ENCODE peak calls at places on chromosomes 4 and X, in six cellular contexts. One of them, this sample, is unnamed.

GRCh38 chr4:152780267-152780811 is 585 bp downstream of the ARFIP1 start:
- DNase-seq in H1: no peak
- DNase-seq in K562: peak
- DNase-seq in endothelial cell of umbilical vein: no peak
- DNase-seq in MM.1S: no peak
- DNase-seq in GM23248: peak
- DNase-seq in this sample: no peak

GRCh38 chr4:1984406-1985191 is 24.2 kb downstream of the NELFA start:
- DNase-seq in endothelial cell of umbilical vein: no peak
- DNase-seq in K562: no peak
- DNase-seq in MM.1S: no peak
- DNase-seq in GM23248: no peak
- DNase-seq in H1: no peak
- DNase-seq in this sample: no peak

GRCh38 chrX:71251456-71251973 is 2.4 kb downstream of the ZMYM3 start:
- DNase-seq in GM23248: no peak
- DNase-seq in K562: no peak
- DNase-seq in MM.1S: no peak
- DNase-seq in endothelial cell of umbilical vein: no peak
- DNase-seq in H1: no peak
- DNase-seq in this sample: no peak

GRCh38 chr4:86497131-86497530 is 97.0 kb upstream of the PTPN13 start:
- DNase-seq in MM.1S: no peak
- DNase-seq in endothelial cell of umbilical vein: no peak
- DNase-seq in GM23248: peak
- DNase-seq in K562: no peak
- DNase-seq in H1: no peak
- DNase-seq in this sample: peak

GRCh38 chr4:83964996-83965541 is 429.2 kb downstream of the GPAT3 start:
- DNase-seq in MM.1S: no peak
- DNase-seq in K562: no peak
- DNase-seq in endothelial cell of umbilical vein: no peak
- DNase-seq in H1: no peak
- DNase-seq in GM23248: peak
- DNase-seq in this sample: peak

GRCh38 chrX:65932173-65933084 is 107.5 kb downstream of the VSIG4 start:
- DNase-seq in endothelial cell of umbilical vein: no peak
- DNase-seq in MM.1S: no peak
- DNase-seq in GM23248: no peak
- DNase-seq in H1: no peak
- DNase-seq in K562: peak
- DNase-seq in this sample: no peak

GRCh38 chr4:99252746-99253145 is 33.7 kb upstream of the ADH6 start:
- DNase-seq in endothelial cell of umbilical vein: no peak
- DNase-seq in GM23248: no peak
- DNase-seq in K562: no peak
- DNase-seq in MM.1S: no peak
- DNase-seq in H1: no peak
- DNase-seq in this sample: no peak

GRCh38 chr4:23369331-23369730 is 520.5 kb downstream of the PPARGC1A start:
- DNase-seq in GM23248: no peak
- DNase-seq in H1: no peak
- DNase-seq in K562: no peak
- DNase-seq in endothelial cell of umbilical vein: no peak
- DNase-seq in MM.1S: no peak
- DNase-seq in this sample: no peak

GRCh38 chrX:45502396-45502795 is 301.7 kb upstream of the DIPK2B start:
- DNase-seq in H1: no peak
- DNase-seq in MM.1S: no peak
- DNase-seq in endothelial cell of umbilical vein: no peak
- DNase-seq in GM23248: no peak
- DNase-seq in K562: no peak
- DNase-seq in this sample: no peak

GRCh38 chr4:122360754-122361153 is 18.1 kb upstream of the ADAD1 start:
- DNase-seq in H1: no peak
- DNase-seq in endothelial cell of umbilical vein: no peak
- DNase-seq in GM23248: no peak
- DNase-seq in MM.1S: no peak
- DNase-seq in K562: no peak
- DNase-seq in this sample: no peak

GRCh38 chrX:50903387-50904027 is 7.0 kb upstream of the BMP15 start:
- DNase-seq in MM.1S: peak
- DNase-seq in GM23248: peak
- DNase-seq in endothelial cell of umbilical vein: peak
- DNase-seq in K562: peak
- DNase-seq in H1: peak
- DNase-seq in this sample: peak

GRCh38 chr4:15868065-15868464 is 70.5 kb downstream of the FGFBP1 start:
- DNase-seq in endothelial cell of umbilical vein: no peak
- DNase-seq in K562: no peak
- DNase-seq in H1: no peak
- DNase-seq in GM23248: peak
- DNase-seq in MM.1S: no peak
- DNase-seq in this sample: no peak

GRCh38 chr4:77852892-77853495 is 9.6 kb upstream of the MRPL1 start:
- DNase-seq in H1: no peak
- DNase-seq in endothelial cell of umbilical vein: no peak
- DNase-seq in K562: no peak
- DNase-seq in GM23248: no peak
- DNase-seq in MM.1S: no peak
- DNase-seq in this sample: no peak

GRCh38 chr4:147790412-147790811 is 58.5 kb downstream of the ARHGAP10 start:
- DNase-seq in K562: no peak
- DNase-seq in GM23248: no peak
- DNase-seq in H1: no peak
- DNase-seq in endothelial cell of umbilical vein: no peak
- DNase-seq in MM.1S: no peak
- DNase-seq in this sample: no peak

GRCh38 chr4:102564399-102564921 is 63.3 kb downstream of the NFKB1 start:
- DNase-seq in GM23248: peak
- DNase-seq in endothelial cell of umbilical vein: no peak
- DNase-seq in MM.1S: no peak
- DNase-seq in K562: no peak
- DNase-seq in H1: no peak
- DNase-seq in this sample: peak

GRCh38 chr4:827209-828081 is 1.5 kb upstream of the CPLX1 start:
- DNase-seq in H1: no peak
- DNase-seq in K562: no peak
- DNase-seq in GM23248: no peak
- DNase-seq in endothelial cell of umbilical vein: no peak
- DNase-seq in MM.1S: no peak
- DNase-seq in this sample: no peak

GRCh38 chrX:129760155-129760554 is 19.6 kb upstream of the SASH3 start:
- DNase-seq in GM23248: no peak
- DNase-seq in MM.1S: no peak
- DNase-seq in H1: no peak
- DNase-seq in endothelial cell of umbilical vein: no peak
- DNase-seq in K562: no peak
- DNase-seq in this sample: no peak

DNA sequence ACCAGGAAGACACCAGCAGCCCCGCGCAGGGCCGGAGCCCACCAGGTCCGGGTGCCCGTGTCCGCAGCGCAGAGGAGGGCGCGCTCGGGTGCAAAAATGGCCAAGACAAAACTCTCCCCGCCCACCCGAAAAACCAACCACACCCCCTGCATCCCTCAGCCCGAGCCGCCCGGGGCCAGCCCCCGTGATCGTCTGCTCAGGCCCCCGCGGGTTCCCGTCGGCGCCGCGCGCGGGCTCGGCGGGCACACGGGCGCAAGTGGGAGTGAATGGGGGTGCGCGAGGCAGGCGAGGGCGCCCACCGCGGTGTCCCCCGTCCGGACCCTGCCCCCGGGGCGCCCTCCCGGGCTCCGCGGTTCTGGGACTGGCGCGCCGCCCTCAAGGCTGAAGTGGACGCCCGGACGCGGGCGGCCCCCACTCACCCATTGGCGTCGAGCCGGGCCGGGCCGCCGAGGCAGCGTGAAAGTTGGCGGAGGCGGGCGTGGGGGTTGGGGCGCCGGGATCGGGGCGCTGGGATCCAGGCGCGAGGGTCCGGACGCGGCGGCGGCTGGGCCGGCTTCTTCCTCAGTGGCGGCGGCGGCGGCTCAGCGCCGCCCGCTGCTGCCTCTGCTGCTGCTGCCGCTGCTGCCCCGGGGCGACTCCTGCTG is 390 bp downstream of the SH3KBP1 start:
- DNase-seq in H1: peak
- DNase-seq in MM.1S: peak
- DNase-seq in K562: peak
- DNase-seq in GM23248: peak
- DNase-seq in endothelial cell of umbilical vein: no peak
- DNase-seq in this sample: no peak
- H2AFZ ChIP-seq in H1: no peak
- H2AFZ ChIP-seq in MM.1S: no peak
- H2AFZ ChIP-seq in K562: peak
- H2AFZ ChIP-seq in GM23248: peak
- H2AFZ ChIP-seq in endothelial cell of umbilical vein: peak
- H2AFZ ChIP-seq in this sample: no peak

GRCh38 chr4:56181140-56181950 is 205.9 kb downstream of the AASDH start:
- DNase-seq in H1: no peak
- DNase-seq in GM23248: peak
- DNase-seq in MM.1S: no peak
- DNase-seq in endothelial cell of umbilical vein: no peak
- DNase-seq in K562: no peak
- DNase-seq in this sample: peak
- H3K9ac ChIP-seq in H1: no peak
- H3K9ac ChIP-seq in GM23248: no peak
- H3K9ac ChIP-seq in MM.1S: no peak
- H3K9ac ChIP-seq in endothelial cell of umbilical vein: no peak
- H3K9ac ChIP-seq in K562: no peak
- H3K9ac ChIP-seq in this sample: no peak

DNA sequence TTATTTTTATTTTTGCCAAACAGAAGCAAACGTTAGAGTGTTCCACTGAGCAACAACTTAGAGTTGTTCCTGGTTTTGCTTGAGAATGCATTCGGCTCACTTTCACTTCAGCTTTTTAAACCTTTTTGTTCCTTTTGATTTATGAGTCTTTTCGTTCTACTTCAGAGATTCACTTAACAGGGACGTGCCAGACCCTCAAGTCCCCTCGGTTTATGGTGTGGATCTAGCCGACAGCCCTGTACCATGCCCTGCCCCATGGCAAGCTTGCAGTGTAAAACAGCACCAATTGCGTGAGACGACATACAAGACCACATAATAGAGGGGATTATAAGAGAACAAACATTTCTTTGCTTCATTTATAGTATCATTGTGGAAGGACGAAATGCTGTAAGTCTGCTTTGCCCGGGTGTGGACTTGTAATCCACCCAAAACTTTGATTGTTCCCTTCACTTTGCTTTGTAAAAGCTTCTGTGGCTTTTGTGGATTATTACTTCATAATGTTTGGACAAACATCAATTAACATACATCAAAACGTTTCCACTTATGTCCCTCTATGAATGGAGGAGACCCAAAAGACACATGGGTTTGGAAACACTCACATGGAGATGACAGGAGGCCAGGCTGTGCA is 415.3 kb downstream of the SPRY1 start:
- DNase-seq in MM.1S: no peak
- DNase-seq in H1: no peak
- DNase-seq in GM23248: peak
- DNase-seq in K562: no peak
- DNase-seq in endothelial cell of umbilical vein: no peak
- DNase-seq in this sample: no peak
- H2AFZ ChIP-seq in MM.1S: no peak
- H2AFZ ChIP-seq in H1: peak
- H2AFZ ChIP-seq in GM23248: peak
- H2AFZ ChIP-seq in K562: no peak
- H2AFZ ChIP-seq in endothelial cell of umbilical vein: no peak
- H2AFZ ChIP-seq in this sample: peak

DNA sequence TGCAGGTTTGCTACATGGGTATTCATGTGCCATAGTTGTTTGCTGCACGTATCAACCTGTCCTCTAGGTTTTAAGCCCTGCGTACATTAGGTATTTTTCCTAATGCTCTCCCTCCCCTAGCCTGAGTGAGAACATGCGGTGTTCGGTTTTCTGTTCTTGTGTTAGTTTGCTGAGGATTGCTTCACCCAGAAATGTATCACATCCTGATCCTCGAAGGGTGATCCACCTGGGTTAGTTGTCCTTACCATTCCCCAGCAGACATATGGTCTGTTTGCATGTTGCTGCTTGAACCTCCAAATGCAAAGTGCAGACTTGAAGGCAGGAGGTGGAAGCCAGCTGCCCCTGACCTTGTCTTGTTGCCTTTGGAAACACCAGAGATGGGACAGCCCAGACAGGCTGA is 161.5 kb upstream of the WDR1 start:
- DNase-seq in GM23248: no peak
- DNase-seq in K562: no peak
- DNase-seq in MM.1S: no peak
- DNase-seq in H1: no peak
- DNase-seq in endothelial cell of umbilical vein: no peak
- DNase-seq in this sample: no peak
- H3K9ac ChIP-seq in GM23248: no peak
- H3K9ac ChIP-seq in K562: no peak
- H3K9ac ChIP-seq in MM.1S: no peak
- H3K9ac ChIP-seq in H1: no peak
- H3K9ac ChIP-seq in endothelial cell of umbilical vein: no peak
- H3K9ac ChIP-seq in this sample: no peak

GRCh38 chr4:140641789-140642439 is 73.2 kb upstream of the UCP1 start:
- DNase-seq in MM.1S: peak
- DNase-seq in endothelial cell of umbilical vein: no peak
- DNase-seq in K562: no peak
- DNase-seq in GM23248: no peak
- DNase-seq in H1: peak
- DNase-seq in this sample: no peak
- H2AFZ ChIP-seq in MM.1S: no peak
- H2AFZ ChIP-seq in endothelial cell of umbilical vein: no peak
- H2AFZ ChIP-seq in K562: no peak
- H2AFZ ChIP-seq in GM23248: no peak
- H2AFZ ChIP-seq in H1: peak
- H2AFZ ChIP-seq in this sample: peak